ENCODE peak calls at places on chromosomes 3 and 15, in six cellular contexts. A, D, X, F, O and Q are unnamed samples.

GRCh38 chr3:105828703-105829102 is 40.1 kb downstream of the CBLB start:
- DNase-seq in D (no peak), A (no peak), X (no peak), F (no peak), O (no peak), Q (no peak)

GRCh38 chr3:108406063-108406660 is 104.2 kb downstream of the MYH15 start:
- DNase-seq in D (no peak), O (no peak), X (no peak), A (no peak), F (no peak), Q (no peak)

GRCh38 chr3:108132727-108133373 is 42.0 kb upstream of the CD47 start:
- DNase-seq in A (no peak), D (peak), O (peak), F (no peak), X (no peak), Q (no peak)

GRCh38 chr3:177300039-177300833 is 103.0 kb upstream of the TBL1XR1 start:
- DNase-seq in D (peak), A (no peak), O (no peak), X (peak), F (no peak), Q (no peak)

GRCh38 chr15:51731549-51732267 is 5.7 kb downstream of the LYSMD2 start:
- DNase-seq in D (peak), F (no peak), A (no peak), O (no peak), X (peak), Q (no peak)

GRCh38 chr15:42121667-42122066 is 27.3 kb upstream of the PLA2G4D start:
- DNase-seq in A (no peak), F (no peak), O (peak), D (no peak), X (no peak), Q (no peak)

GRCh38 chr15:77596821-77597803 is 35.6 kb downstream of the LINGO1 start:
- DNase-seq in F (no peak), O (no peak), D (no peak), X (no peak), A (no peak), Q (no peak)

GRCh38 chr15:100934735-100935134 is 15.6 kb downstream of the LRRK1 start:
- DNase-seq in F (no peak), X (no peak), A (no peak), D (peak), O (no peak), Q (no peak)

GRCh38 chr3:107982165-107982564 is 108.7 kb downstream of the CD47 start:
- DNase-seq in D (no peak), X (no peak), O (no peak), A (no peak), F (no peak), Q (no peak)

GRCh38 chr3:193333229-193333628 is 45.3 kb downstream of the ATP13A5 start:
- DNase-seq in X (no peak), F (no peak), O (no peak), D (no peak), A (no peak), Q (no peak)

GRCh38 chr3:104347281-104347680 is 1019.4 kb upstream of the ALCAM start:
- DNase-seq in D (no peak), X (no peak), F (no peak), O (no peak), A (no peak), Q (no peak)

GRCh38 chr15:59991919-59992318 is 12.2 kb upstream of the FOXB1 start:
- DNase-seq in D (no peak), F (no peak), O (no peak), A (no peak), X (no peak), Q (no peak)

GRCh38 chr3:151210676-151211381 is 7.8 kb upstream of the GPR171 start:
- DNase-seq in A (no peak), D (peak), O (no peak), X (no peak), F (no peak), Q (no peak)